ENCODE peak calls at places on chromosomes 6 and 20, in seven cellular contexts. C is heart left ventricle, B is body of pancreas, H is ovary, K is endothelial cell of umbilical vein, U is right lobe of liver, T is IMR-90. O is an unnamed sample.

GRCh38 chr6:113082691-113083090 is 735.6 kb downstream of the RFPL4B start:
- DNase-seq in U (no peak), K (peak), H (no peak), T (peak), B (no peak), C (no peak), O (no peak)

GRCh38 chr20:45985573-45985972 is 13.6 kb upstream of the ZNF335 start:
- DNase-seq in U (no peak), C (no peak), B (no peak), H (no peak), K (no peak), T (no peak), O (no peak)

GRCh38 chr20:47781631-47782030 is 3.6 kb downstream of the SULF2 start:
- DNase-seq in U (no peak), C (no peak), K (no peak), H (no peak), T (no peak), B (no peak), O (no peak)

GRCh38 chr20:38126146-38126912 is 38.7 kb downstream of the TGM2 start:
- DNase-seq in U (peak), T (no peak), K (no peak), C (no peak), B (no peak), H (peak), O (no peak)

GRCh38 chr20:21202284-21202683 is 76.4 kb downstream of the KIZ start:
- DNase-seq in C (no peak), B (no peak), T (peak), U (no peak), H (no peak), K (peak), O (no peak)

GRCh38 chr20:48604426-48604825 is 223.4 kb downstream of the PREX1 start:
- DNase-seq in U (no peak), B (no peak), T (no peak), H (peak), C (no peak), K (no peak), O (no peak)

GRCh38 chr20:25220810-25221591 is 25.5 kb downstream of the ENTPD6 start:
- DNase-seq in C (peak), T (no peak), U (peak), B (no peak), H (no peak), K (no peak), O (no peak)

GRCh38 chr6:45613678-45614077 is 235.9 kb upstream of the SUPT3H start:
- DNase-seq in C (no peak), K (no peak), U (no peak), H (peak), T (peak), B (peak), O (no peak)

GRCh38 chr6:134517145-134517658 is 199.3 kb upstream of the SGK1 start:
- DNase-seq in H (peak), C (peak), T (peak), K (peak), B (peak), U (peak), O (no peak)

GRCh38 chr6:72953901-72954494 is 271.3 kb downstream of the KHDC1L start:
- DNase-seq in T (peak), U (no peak), H (no peak), C (no peak), K (peak), B (no peak), O (no peak)

GRCh38 chr20:48846516-48847492 is 19.0 kb upstream of the PREX1 start:
- DNase-seq in U (no peak), T (no peak), B (no peak), C (no peak), K (peak), H (no peak), O (peak)

GRCh38 chr20:11791316-11792228 is 126.1 kb upstream of the BTBD3 start:
- DNase-seq in U (no peak), H (no peak), C (no peak), B (no peak), K (no peak), T (no peak), O (no peak)

GRCh38 chr6:130787726-130788500 is 39.3 kb upstream of the SMLR1 start:
- DNase-seq in T (no peak), B (no peak), H (no peak), U (no peak), K (no peak), C (no peak), O (no peak)

GRCh38 chr6:44010411-44011349 is 116.6 kb downstream of the MRPL14 start:
- DNase-seq in H (no peak), B (peak), U (no peak), T (peak), K (no peak), C (peak), O (no peak)

GRCh38 chr20:52461602-52462001 is 270.0 kb upstream of the ZFP64 start:
- DNase-seq in K (no peak), H (no peak), T (no peak), B (no peak), U (no peak), C (no peak), O (no peak)

GRCh38 chr6:73803562-73804221 is 107.7 kb downstream of the CD109 start:
- DNase-seq in C (no peak), B (peak), T (peak), K (peak), U (peak), H (no peak), O (peak)

GRCh38 chr20:19889011-19889953 is 127.9 kb upstream of the NAA20 start:
- DNase-seq in K (peak), U (peak), T (peak), C (peak), B (peak), H (peak), O (no peak)

GRCh38 chr6:41025966-41026365 is 13.1 kb downstream of the UNC5CL start:
- DNase-seq in C (no peak), H (no peak), B (no peak), U (no peak), T (no peak), K (no peak), O (no peak)

GRCh38 chr6:44265003-44265842 is at the start of gene NFKBIE:
- DNase-seq in H (peak), T (peak), K (peak), B (peak), C (peak), U (peak), O (peak)

GRCh38 chr20:45415822-45416637 is at the start of gene PIGT:
- DNase-seq in U (peak), H (peak), T (peak), K (peak), B (peak), C (peak), O (peak)

DNA sequence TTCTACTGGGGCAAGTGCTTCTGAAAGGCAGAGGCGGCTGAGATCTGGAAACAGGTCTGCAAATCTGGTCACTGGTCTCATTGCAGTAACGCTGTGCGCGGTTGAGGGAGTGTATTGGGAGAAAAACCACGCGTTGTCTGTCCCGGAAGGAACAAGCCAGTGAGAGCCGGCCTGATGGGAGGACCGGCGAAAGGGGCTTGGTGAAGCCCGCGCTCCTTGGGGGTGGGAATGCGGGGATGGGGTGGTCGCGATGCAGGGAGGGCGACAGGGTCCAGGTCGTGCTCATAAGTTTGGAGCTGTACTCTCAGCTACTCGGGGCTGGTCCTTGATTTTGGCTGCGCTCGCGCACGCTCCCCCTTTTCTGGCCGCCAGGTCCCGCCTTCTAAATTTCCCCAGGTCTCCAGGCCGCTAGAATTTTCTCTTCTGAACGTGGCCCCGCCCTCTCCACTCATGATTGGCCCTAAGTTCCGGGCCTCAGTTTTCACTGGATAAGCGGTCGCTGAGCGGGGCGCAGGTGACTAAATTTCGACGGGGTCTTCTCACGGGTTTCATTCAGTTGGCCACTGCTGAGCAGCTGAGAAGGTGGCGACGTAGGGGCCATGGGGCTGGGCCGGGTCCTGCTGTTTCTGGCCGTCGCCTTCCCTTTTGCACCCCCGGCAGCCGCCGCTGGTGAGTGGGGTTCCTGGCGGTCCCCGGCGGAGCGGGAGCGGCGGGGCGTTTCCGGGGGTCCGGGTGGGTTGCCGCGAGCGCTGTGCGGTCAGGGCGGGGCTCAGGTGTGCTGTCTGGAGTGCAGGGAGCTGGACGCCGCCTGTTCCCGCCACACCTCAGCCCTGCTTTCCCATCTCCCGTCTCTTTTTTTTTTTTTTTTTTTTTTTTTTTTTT is at the start of gene MICB:
- DNase-seq in U (peak), C (peak), B (peak), T (peak), K (peak), H (peak), O (peak)
- TF ChIP-seq POLR2A in U (peak), C (peak), B (peak), T (no peak), K (peak), H (no peak), O (peak)

DNA sequence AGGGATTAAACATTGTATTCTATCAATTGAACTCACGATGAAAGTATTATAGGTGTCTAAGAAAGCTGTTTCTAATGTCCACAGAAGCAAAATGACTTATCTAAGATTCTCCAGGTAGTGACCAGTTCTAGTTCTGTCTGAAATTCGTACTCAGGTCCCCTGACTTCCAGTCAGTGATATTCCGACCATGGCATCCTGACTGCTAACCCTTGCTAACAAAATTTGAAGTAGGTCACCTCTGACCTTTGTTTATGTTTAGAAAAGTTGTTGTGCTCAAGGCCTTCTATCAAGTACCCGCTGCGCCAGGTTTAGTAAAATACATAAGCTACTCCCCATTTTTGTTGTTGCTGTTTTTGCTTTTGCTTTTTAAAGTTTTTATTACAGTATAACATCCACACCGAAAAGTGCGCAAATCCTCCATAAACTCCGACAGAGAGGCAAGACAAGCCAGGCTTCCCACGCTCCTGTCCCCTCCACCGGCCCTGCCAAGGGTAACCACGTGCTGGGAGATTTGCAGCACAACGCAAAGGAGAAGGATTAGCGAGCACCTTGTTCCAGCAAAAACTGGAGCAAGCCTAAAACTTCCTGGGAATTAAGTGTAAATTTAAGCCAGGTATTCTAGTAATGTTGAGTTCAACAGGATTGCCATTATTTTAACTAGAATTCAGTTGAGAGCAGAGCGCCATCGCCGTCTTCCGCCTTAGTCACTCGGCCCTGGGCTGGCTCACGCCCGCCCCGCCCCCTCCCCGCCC is 17.9 kb upstream of the HMGN4 start:
- DNase-seq in C (no peak), B (no peak), U (no peak), K (peak), H (no peak), T (no peak), O (no peak)
- TF ChIP-seq POLR2A in C (peak), B (peak), U (no peak), K (no peak), H (no peak), T (no peak), O (no peak)

GRCh38 chr6:4687989-4688947 is 87.9 kb upstream of the CDYL start:
- DNase-seq in U (no peak), T (peak), H (no peak), C (no peak), B (peak), K (peak), O (peak)
- TF ChIP-seq POLR2A in U (no peak), T (no peak), H (no peak), C (no peak), B (no peak), K (no peak), O (no peak)

GRCh38 chr20:2698912-2699311 is 6.3 kb downstream of the EBF4 start:
- DNase-seq in K (no peak), B (no peak), C (no peak), H (no peak), U (no peak), T (no peak), O (no peak)

GRCh38 chr20:2698186-2698817 is 5.7 kb downstream of the EBF4 start:
- DNase-seq in C (no peak), K (no peak), T (no peak), B (no peak), H (no peak), U (no peak), O (no peak)

GRCh38 chr20:2700913-2701620 is 8.5 kb downstream of the EBF4 start:
- DNase-seq in T (no peak), C (no peak), U (no peak), K (no peak), H (no peak), B (no peak), O (no peak)

GRCh38 chr20:2701671-2702081 is 9.1 kb downstream of the EBF4 start:
- DNase-seq in T (no peak), H (no peak), B (no peak), U (no peak), C (no peak), K (no peak), O (no peak)

DNA sequence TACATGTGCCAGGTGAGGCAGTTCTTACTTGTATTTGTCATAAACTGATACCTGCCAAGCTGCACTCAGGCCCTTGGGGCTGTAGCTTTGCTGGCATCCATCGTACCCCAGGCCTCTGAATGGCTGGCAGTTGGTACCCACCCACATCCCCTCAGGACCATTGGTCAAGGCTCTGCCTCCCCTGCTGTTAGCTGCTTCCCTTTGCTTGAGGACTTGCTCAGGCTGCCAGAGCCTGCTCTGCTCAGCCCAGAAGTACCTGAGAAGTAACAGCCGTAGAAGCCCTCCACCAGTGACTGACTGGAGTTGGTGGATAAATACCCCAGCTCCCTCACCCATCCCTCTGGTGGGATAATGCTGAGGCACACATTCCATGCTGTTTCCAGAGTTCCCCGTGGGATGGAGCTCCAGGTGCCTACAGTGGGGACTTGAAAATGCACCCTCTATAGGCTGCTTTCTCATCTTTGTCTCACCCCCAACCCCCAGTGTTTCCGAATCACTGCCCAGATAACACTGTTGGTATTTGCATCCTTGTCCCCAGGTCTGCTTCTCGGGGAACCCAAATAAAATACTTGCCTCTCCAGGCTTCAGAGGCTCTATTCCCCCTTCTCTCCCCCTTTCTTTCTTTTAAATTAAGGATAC is 7.3 kb downstream of the EBF4 start:
- DNase-seq in U (no peak), T (no peak), B (no peak), C (no peak), K (no peak), H (no peak), O (no peak)
- TF ChIP-seq POLR2A in U (no peak), T (no peak), B (no peak), C (no peak), K (no peak), H (no peak), O (no peak)

DNA sequence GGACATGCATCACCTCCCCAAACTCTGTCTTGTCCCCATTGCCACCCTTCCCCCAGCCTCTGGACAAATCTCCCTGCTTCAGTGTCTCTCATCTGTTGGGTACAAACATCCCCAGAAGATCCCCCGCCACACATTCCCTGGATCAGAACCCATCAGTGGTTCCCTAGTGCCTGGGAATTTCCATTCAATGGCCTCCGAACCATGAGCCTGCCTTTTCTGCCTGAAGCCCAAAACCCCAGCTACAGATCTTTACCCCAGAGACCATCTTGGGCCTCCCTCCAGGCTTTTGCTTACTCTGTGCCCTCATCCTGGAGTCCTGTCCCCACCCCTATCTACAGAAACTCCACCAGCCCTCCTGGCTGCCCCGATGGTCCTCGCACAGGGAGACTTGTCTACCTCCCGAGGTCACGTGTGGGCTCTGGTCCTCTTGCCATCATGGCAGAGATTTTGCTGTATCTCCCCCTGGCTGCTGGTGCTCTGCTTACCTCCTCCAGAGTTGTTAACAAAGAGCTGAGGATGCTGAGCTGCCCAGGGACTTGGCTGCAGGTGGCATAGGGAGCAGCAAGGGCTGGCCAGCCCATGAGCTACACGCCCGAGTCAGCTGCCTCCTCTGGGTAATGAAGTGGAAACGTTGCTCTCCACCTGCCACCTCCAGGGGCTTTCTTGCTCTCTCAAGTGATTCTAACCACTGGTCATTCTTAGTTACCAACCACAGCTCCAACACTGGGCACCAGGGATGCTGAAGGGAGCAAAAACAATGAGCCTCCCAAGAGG is 78.3 kb downstream of the CDH26 start:
- DNase-seq in B (no peak), H (no peak), K (no peak), U (no peak), C (no peak), T (no peak), O (no peak)
- TF ChIP-seq POLR2A in B (no peak), H (no peak), K (no peak), U (no peak), C (no peak), T (no peak), O (no peak)

DNA sequence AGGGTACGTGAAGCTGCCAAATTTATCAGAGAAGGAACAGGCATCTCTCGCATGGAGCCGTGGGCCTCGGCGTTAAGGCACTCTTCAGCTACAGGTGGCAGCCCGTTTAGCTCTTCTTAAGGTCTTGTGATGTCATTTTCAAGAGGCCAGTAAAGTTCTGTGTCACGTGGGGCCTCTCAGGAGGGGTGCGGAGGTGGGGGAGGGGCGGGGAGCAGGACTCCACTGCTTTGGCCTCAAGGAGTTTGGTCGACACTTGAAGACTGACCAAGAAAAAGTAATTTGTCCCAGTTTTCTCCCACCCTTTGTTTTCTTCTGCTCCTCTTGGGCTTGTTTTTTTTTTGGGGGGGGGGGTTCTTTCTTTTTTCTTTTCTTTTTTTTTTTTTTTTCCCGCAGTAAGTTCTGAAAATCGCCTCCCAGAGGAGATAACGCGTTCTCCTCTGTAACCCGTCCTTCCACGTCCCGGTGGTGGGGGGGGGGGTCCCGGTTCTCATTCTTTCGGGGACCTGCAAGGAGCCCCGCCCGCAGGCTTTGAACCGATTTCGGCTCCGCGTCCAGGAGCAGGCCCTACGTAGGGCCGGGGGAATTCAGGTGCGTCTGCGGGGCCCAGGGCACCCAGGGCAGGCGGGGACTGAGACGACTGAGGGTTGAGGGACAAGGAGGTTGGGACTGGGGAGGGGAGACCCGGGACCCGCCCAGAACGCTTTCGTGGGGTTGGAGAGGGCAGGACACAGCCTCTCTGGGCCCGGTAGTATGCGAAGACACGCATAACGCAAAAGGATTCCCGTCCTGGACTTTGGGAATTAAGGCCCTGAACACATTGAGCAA is 26.0 kb downstream of the GPX6 start:
- DNase-seq in B (peak), H (peak), U (peak), T (peak), C (no peak), K (peak), O (peak)
- TF ChIP-seq POLR2A in B (no peak), H (peak), U (no peak), T (no peak), C (no peak), K (no peak), O (no peak)

O was measured in erythroblast.